ENCODE peak calls at places on chromosomes 13 and 19, in nine cellular contexts. One of them, this sample, is unnamed.

GRCh38 chr13:76812971-76813691 is 73.1 kb downstream of the KCTD12 start:
- DNase-seq in caudate nucleus: no peak
- DNase-seq in head of caudate nucleus: no peak
- DNase-seq in NCI-H774: no peak
- DNase-seq in MV-4-11: no peak
- DNase-seq in SK-MEL-5: peak
- DNase-seq in iPS-NIHi11: no peak
- DNase-seq in GM23248: peak
- DNase-seq in activated T-cell treated with anti-CD3 and anti-CD28 coated beads, Interleukin-2, amount 50 U/mL, for 24 hours: no peak
- DNase-seq in this sample: no peak

GRCh38 chr19:35777411-35777841 is 2.1 kb downstream of the ARHGAP33 start:
- DNase-seq in GM23248: no peak
- DNase-seq in iPS-NIHi11: no peak
- DNase-seq in SK-MEL-5: no peak
- DNase-seq in caudate nucleus: no peak
- DNase-seq in activated T-cell treated with anti-CD3 and anti-CD28 coated beads, Interleukin-2, amount 50 U/mL, for 24 hours: no peak
- DNase-seq in MV-4-11: no peak
- DNase-seq in NCI-H774: no peak
- DNase-seq in head of caudate nucleus: no peak
- DNase-seq in this sample: no peak

GRCh38 chr13:73079359-73079758 is 20.6 kb downstream of the KLF5 start:
- DNase-seq in NCI-H774: no peak
- DNase-seq in head of caudate nucleus: no peak
- DNase-seq in caudate nucleus: no peak
- DNase-seq in iPS-NIHi11: no peak
- DNase-seq in GM23248: no peak
- DNase-seq in MV-4-11: no peak
- DNase-seq in activated T-cell treated with anti-CD3 and anti-CD28 coated beads, Interleukin-2, amount 50 U/mL, for 24 hours: no peak
- DNase-seq in SK-MEL-5: no peak
- DNase-seq in this sample: no peak

GRCh38 chr19:42176649-42176989 is 40.9 kb downstream of the DEDD2 start:
- DNase-seq in iPS-NIHi11: peak
- DNase-seq in head of caudate nucleus: peak
- DNase-seq in SK-MEL-5: no peak
- DNase-seq in activated T-cell treated with anti-CD3 and anti-CD28 coated beads, Interleukin-2, amount 50 U/mL, for 24 hours: no peak
- DNase-seq in caudate nucleus: no peak
- DNase-seq in GM23248: peak
- DNase-seq in MV-4-11: no peak
- DNase-seq in NCI-H774: peak
- DNase-seq in this sample: no peak

GRCh38 chr19:55146078-55146647 is 2.8 kb downstream of the TNNT1 start:
- DNase-seq in GM23248: peak
- DNase-seq in head of caudate nucleus: no peak
- DNase-seq in SK-MEL-5: peak
- DNase-seq in caudate nucleus: no peak
- DNase-seq in iPS-NIHi11: peak
- DNase-seq in MV-4-11: peak
- DNase-seq in activated T-cell treated with anti-CD3 and anti-CD28 coated beads, Interleukin-2, amount 50 U/mL, for 24 hours: no peak
- DNase-seq in NCI-H774: peak
- DNase-seq in this sample: peak

GRCh38 chr13:102651392-102651791 is 43.5 kb downstream of the METTL21C start:
- DNase-seq in activated T-cell treated with anti-CD3 and anti-CD28 coated beads, Interleukin-2, amount 50 U/mL, for 24 hours: no peak
- DNase-seq in caudate nucleus: no peak
- DNase-seq in MV-4-11: no peak
- DNase-seq in iPS-NIHi11: no peak
- DNase-seq in head of caudate nucleus: no peak
- DNase-seq in NCI-H774: no peak
- DNase-seq in SK-MEL-5: no peak
- DNase-seq in GM23248: peak
- DNase-seq in this sample: no peak

GRCh38 chr13:37769545-37769944 is 100.0 kb downstream of the TRPC4 start:
- DNase-seq in activated T-cell treated with anti-CD3 and anti-CD28 coated beads, Interleukin-2, amount 50 U/mL, for 24 hours: no peak
- DNase-seq in iPS-NIHi11: no peak
- DNase-seq in SK-MEL-5: no peak
- DNase-seq in caudate nucleus: no peak
- DNase-seq in MV-4-11: no peak
- DNase-seq in GM23248: no peak
- DNase-seq in head of caudate nucleus: no peak
- DNase-seq in NCI-H774: no peak
- DNase-seq in this sample: no peak

GRCh38 chr13:53206455-53206854 is 177.8 kb downstream of the OLFM4 start:
- DNase-seq in head of caudate nucleus: no peak
- DNase-seq in iPS-NIHi11: peak
- DNase-seq in NCI-H774: no peak
- DNase-seq in SK-MEL-5: peak
- DNase-seq in MV-4-11: no peak
- DNase-seq in activated T-cell treated with anti-CD3 and anti-CD28 coated beads, Interleukin-2, amount 50 U/mL, for 24 hours: no peak
- DNase-seq in GM23248: peak
- DNase-seq in caudate nucleus: no peak
- DNase-seq in this sample: no peak

GRCh38 chr13:38494445-38494844 is 144.8 kb downstream of the UFM1 start:
- DNase-seq in SK-MEL-5: no peak
- DNase-seq in caudate nucleus: no peak
- DNase-seq in head of caudate nucleus: no peak
- DNase-seq in MV-4-11: no peak
- DNase-seq in iPS-NIHi11: no peak
- DNase-seq in NCI-H774: no peak
- DNase-seq in GM23248: no peak
- DNase-seq in activated T-cell treated with anti-CD3 and anti-CD28 coated beads, Interleukin-2, amount 50 U/mL, for 24 hours: no peak
- DNase-seq in this sample: no peak

GRCh38 chr13:26584713-26585112 is 27.2 kb downstream of the WASF3 start:
- DNase-seq in activated T-cell treated with anti-CD3 and anti-CD28 coated beads, Interleukin-2, amount 50 U/mL, for 24 hours: no peak
- DNase-seq in caudate nucleus: no peak
- DNase-seq in MV-4-11: no peak
- DNase-seq in SK-MEL-5: no peak
- DNase-seq in GM23248: peak
- DNase-seq in iPS-NIHi11: no peak
- DNase-seq in head of caudate nucleus: no peak
- DNase-seq in NCI-H774: no peak
- DNase-seq in this sample: no peak

GRCh38 chr13:97278395-97279078 is 56.4 kb downstream of the MBNL2 start:
- DNase-seq in activated T-cell treated with anti-CD3 and anti-CD28 coated beads, Interleukin-2, amount 50 U/mL, for 24 hours: no peak
- DNase-seq in MV-4-11: no peak
- DNase-seq in iPS-NIHi11: no peak
- DNase-seq in head of caudate nucleus: no peak
- DNase-seq in caudate nucleus: no peak
- DNase-seq in NCI-H774: no peak
- DNase-seq in GM23248: peak
- DNase-seq in SK-MEL-5: no peak
- DNase-seq in this sample: no peak

GRCh38 chr19:35708391-35708790 is 4.0 kb downstream of the ZBTB32 start:
- DNase-seq in activated T-cell treated with anti-CD3 and anti-CD28 coated beads, Interleukin-2, amount 50 U/mL, for 24 hours: no peak
- DNase-seq in iPS-NIHi11: no peak
- DNase-seq in MV-4-11: no peak
- DNase-seq in GM23248: no peak
- DNase-seq in NCI-H774: no peak
- DNase-seq in caudate nucleus: no peak
- DNase-seq in SK-MEL-5: no peak
- DNase-seq in head of caudate nucleus: no peak
- DNase-seq in this sample: no peak

GRCh38 chr13:35630551-35631275 is 154.2 kb upstream of the MAB21L1 start:
- DNase-seq in caudate nucleus: no peak
- DNase-seq in head of caudate nucleus: no peak
- DNase-seq in SK-MEL-5: peak
- DNase-seq in NCI-H774: no peak
- DNase-seq in iPS-NIHi11: peak
- DNase-seq in MV-4-11: peak
- DNase-seq in GM23248: peak
- DNase-seq in activated T-cell treated with anti-CD3 and anti-CD28 coated beads, Interleukin-2, amount 50 U/mL, for 24 hours: no peak
- DNase-seq in this sample: peak

GRCh38 chr13:110477711-110478245 is 83.7 kb downstream of the RAB20 start:
- DNase-seq in SK-MEL-5: no peak
- DNase-seq in NCI-H774: no peak
- DNase-seq in MV-4-11: no peak
- DNase-seq in caudate nucleus: no peak
- DNase-seq in head of caudate nucleus: no peak
- DNase-seq in iPS-NIHi11: no peak
- DNase-seq in GM23248: no peak
- DNase-seq in activated T-cell treated with anti-CD3 and anti-CD28 coated beads, Interleukin-2, amount 50 U/mL, for 24 hours: no peak
- DNase-seq in this sample: no peak

GRCh38 chr13:84570831-84571230 is 688.6 kb upstream of the SLITRK1 start:
- DNase-seq in SK-MEL-5: no peak
- DNase-seq in MV-4-11: no peak
- DNase-seq in GM23248: peak
- DNase-seq in iPS-NIHi11: no peak
- DNase-seq in NCI-H774: no peak
- DNase-seq in caudate nucleus: no peak
- DNase-seq in activated T-cell treated with anti-CD3 and anti-CD28 coated beads, Interleukin-2, amount 50 U/mL, for 24 hours: no peak
- DNase-seq in head of caudate nucleus: no peak
- DNase-seq in this sample: no peak

GRCh38 chr13:107295391-107296157 is 727.6 kb upstream of the ARGLU1 start:
- DNase-seq in SK-MEL-5: no peak
- DNase-seq in head of caudate nucleus: no peak
- DNase-seq in iPS-NIHi11: no peak
- DNase-seq in caudate nucleus: no peak
- DNase-seq in NCI-H774: no peak
- DNase-seq in activated T-cell treated with anti-CD3 and anti-CD28 coated beads, Interleukin-2, amount 50 U/mL, for 24 hours: no peak
- DNase-seq in MV-4-11: no peak
- DNase-seq in GM23248: peak
- DNase-seq in this sample: no peak

GRCh38 chr13:113273856-113274590 is 23.0 kb upstream of the LAMP1 start:
- DNase-seq in head of caudate nucleus: no peak
- DNase-seq in activated T-cell treated with anti-CD3 and anti-CD28 coated beads, Interleukin-2, amount 50 U/mL, for 24 hours: no peak
- DNase-seq in SK-MEL-5: peak
- DNase-seq in NCI-H774: no peak
- DNase-seq in MV-4-11: peak
- DNase-seq in iPS-NIHi11: no peak
- DNase-seq in GM23248: peak
- DNase-seq in caudate nucleus: no peak
- DNase-seq in this sample: no peak

GRCh38 chr19:46489445-46490272 is 6.0 kb downstream of the PNMA8B start:
- DNase-seq in activated T-cell treated with anti-CD3 and anti-CD28 coated beads, Interleukin-2, amount 50 U/mL, for 24 hours: peak
- DNase-seq in GM23248: peak
- DNase-seq in iPS-NIHi11: peak
- DNase-seq in MV-4-11: peak
- DNase-seq in head of caudate nucleus: peak
- DNase-seq in SK-MEL-5: no peak
- DNase-seq in NCI-H774: no peak
- DNase-seq in caudate nucleus: no peak
- DNase-seq in this sample: no peak

GRCh38 chr13:41652735-41653361 is 195.5 kb downstream of the RGCC start:
- DNase-seq in iPS-NIHi11: no peak
- DNase-seq in GM23248: peak
- DNase-seq in MV-4-11: peak
- DNase-seq in head of caudate nucleus: no peak
- DNase-seq in caudate nucleus: no peak
- DNase-seq in activated T-cell treated with anti-CD3 and anti-CD28 coated beads, Interleukin-2, amount 50 U/mL, for 24 hours: no peak
- DNase-seq in NCI-H774: no peak
- DNase-seq in SK-MEL-5: peak
- DNase-seq in this sample: peak

GRCh38 chr13:72651196-72651595 is 76.2 kb downstream of the MZT1 start:
- DNase-seq in head of caudate nucleus: no peak
- DNase-seq in MV-4-11: no peak
- DNase-seq in SK-MEL-5: peak
- DNase-seq in caudate nucleus: no peak
- DNase-seq in NCI-H774: peak
- DNase-seq in iPS-NIHi11: peak
- DNase-seq in activated T-cell treated with anti-CD3 and anti-CD28 coated beads, Interleukin-2, amount 50 U/mL, for 24 hours: no peak
- DNase-seq in GM23248: no peak
- DNase-seq in this sample: peak

GRCh38 chr19:42121666-42122069 is 10.6 kb downstream of the POU2F2 start:
- DNase-seq in caudate nucleus: no peak
- DNase-seq in activated T-cell treated with anti-CD3 and anti-CD28 coated beads, Interleukin-2, amount 50 U/mL, for 24 hours: peak
- DNase-seq in SK-MEL-5: no peak
- DNase-seq in GM23248: peak
- DNase-seq in NCI-H774: no peak
- DNase-seq in head of caudate nucleus: peak
- DNase-seq in iPS-NIHi11: peak
- DNase-seq in MV-4-11: peak
- DNase-seq in this sample: no peak

GRCh38 chr13:109209526-109209925 is 576.9 kb downstream of the IRS2 start:
- DNase-seq in head of caudate nucleus: no peak
- DNase-seq in activated T-cell treated with anti-CD3 and anti-CD28 coated beads, Interleukin-2, amount 50 U/mL, for 24 hours: no peak
- DNase-seq in NCI-H774: peak
- DNase-seq in iPS-NIHi11: no peak
- DNase-seq in SK-MEL-5: no peak
- DNase-seq in MV-4-11: no peak
- DNase-seq in GM23248: no peak
- DNase-seq in caudate nucleus: no peak
- DNase-seq in this sample: no peak

GRCh38 chr13:35484384-35484783 is 7.9 kb upstream of the MAB21L1 start:
- DNase-seq in MV-4-11: no peak
- DNase-seq in NCI-H774: no peak
- DNase-seq in head of caudate nucleus: no peak
- DNase-seq in GM23248: no peak
- DNase-seq in iPS-NIHi11: no peak
- DNase-seq in caudate nucleus: no peak
- DNase-seq in SK-MEL-5: no peak
- DNase-seq in activated T-cell treated with anti-CD3 and anti-CD28 coated beads, Interleukin-2, amount 50 U/mL, for 24 hours: no peak
- DNase-seq in this sample: no peak

GRCh38 chr19:35908010-35908441 is at the start of gene TYROBP:
- DNase-seq in GM23248: no peak
- DNase-seq in caudate nucleus: no peak
- DNase-seq in activated T-cell treated with anti-CD3 and anti-CD28 coated beads, Interleukin-2, amount 50 U/mL, for 24 hours: no peak
- DNase-seq in SK-MEL-5: no peak
- DNase-seq in NCI-H774: no peak
- DNase-seq in iPS-NIHi11: no peak
- DNase-seq in MV-4-11: peak
- DNase-seq in head of caudate nucleus: no peak
- DNase-seq in this sample: no peak

GRCh38 chr13:93736111-93736510 is 509.5 kb downstream of the GPC6 start:
- DNase-seq in caudate nucleus: no peak
- DNase-seq in NCI-H774: no peak
- DNase-seq in SK-MEL-5: no peak
- DNase-seq in head of caudate nucleus: no peak
- DNase-seq in MV-4-11: no peak
- DNase-seq in iPS-NIHi11: no peak
- DNase-seq in activated T-cell treated with anti-CD3 and anti-CD28 coated beads, Interleukin-2, amount 50 U/mL, for 24 hours: no peak
- DNase-seq in GM23248: peak
- DNase-seq in this sample: no peak

GRCh38 chr19:47247308-47247990 is 8.9 kb upstream of the CCDC9 start:
- DNase-seq in iPS-NIHi11: peak
- DNase-seq in MV-4-11: peak
- DNase-seq in SK-MEL-5: peak
- DNase-seq in NCI-H774: peak
- DNase-seq in caudate nucleus: peak
- DNase-seq in activated T-cell treated with anti-CD3 and anti-CD28 coated beads, Interleukin-2, amount 50 U/mL, for 24 hours: peak
- DNase-seq in GM23248: peak
- DNase-seq in head of caudate nucleus: peak
- DNase-seq in this sample: peak

GRCh38 chr19:41225238-41226052 is 6.4 kb downstream of the AXL start:
- DNase-seq in MV-4-11: peak
- DNase-seq in activated T-cell treated with anti-CD3 and anti-CD28 coated beads, Interleukin-2, amount 50 U/mL, for 24 hours: no peak
- DNase-seq in SK-MEL-5: no peak
- DNase-seq in head of caudate nucleus: no peak
- DNase-seq in NCI-H774: no peak
- DNase-seq in GM23248: peak
- DNase-seq in caudate nucleus: no peak
- DNase-seq in iPS-NIHi11: peak
- DNase-seq in this sample: no peak

GRCh38 chr13:103639326-103639725 is 573.1 kb upstream of the SLC10A2 start:
- DNase-seq in iPS-NIHi11: no peak
- DNase-seq in SK-MEL-5: no peak
- DNase-seq in GM23248: no peak
- DNase-seq in head of caudate nucleus: no peak
- DNase-seq in MV-4-11: no peak
- DNase-seq in activated T-cell treated with anti-CD3 and anti-CD28 coated beads, Interleukin-2, amount 50 U/mL, for 24 hours: no peak
- DNase-seq in NCI-H774: no peak
- DNase-seq in caudate nucleus: no peak
- DNase-seq in this sample: no peak

GRCh38 chr13:70117506-70117905 is 9.3 kb upstream of the KLHL1 start:
- DNase-seq in iPS-NIHi11: no peak
- DNase-seq in activated T-cell treated with anti-CD3 and anti-CD28 coated beads, Interleukin-2, amount 50 U/mL, for 24 hours: no peak
- DNase-seq in head of caudate nucleus: no peak
- DNase-seq in MV-4-11: no peak
- DNase-seq in SK-MEL-5: no peak
- DNase-seq in NCI-H774: no peak
- DNase-seq in GM23248: no peak
- DNase-seq in caudate nucleus: no peak
- DNase-seq in this sample: no peak

This sample was measured in AML-193.